ENCODE peak calls at places on chromosome 14, in nine cellular contexts. One of them, this sample, is unnamed.

GRCh38 chr14:65772901-65773574 is 360.5 kb downstream of the FUT8 start:
- DNase-seq in CD8-positive, alpha-beta memory T cell: no peak
- DNase-seq in activated CD4-positive, alpha-beta memory T cell treated with anti-CD3 and anti-CD28 coated beads, Interleukin-2, amount 10 ng/mL, durations not matched to agents 7 days and 5 days: no peak
- DNase-seq in Calu3: no peak
- DNase-seq in GM04504: no peak
- DNase-seq in HuH-7.5: no peak
- DNase-seq in HT-29: no peak
- DNase-seq in lower lobe of right lung: no peak
- DNase-seq in AG04450: no peak
- DNase-seq in this sample: no peak

GRCh38 chr14:69582207-69582606 is 7.5 kb upstream of the CCDC177 start:
- DNase-seq in GM04504: no peak
- DNase-seq in CD8-positive, alpha-beta memory T cell: no peak
- DNase-seq in HuH-7.5: no peak
- DNase-seq in AG04450: peak; percentile 7
- DNase-seq in Calu3: no peak
- DNase-seq in activated CD4-positive, alpha-beta memory T cell treated with anti-CD3 and anti-CD28 coated beads, Interleukin-2, amount 10 ng/mL, durations not matched to agents 7 days and 5 days: no peak
- DNase-seq in HT-29: no peak
- DNase-seq in lower lobe of right lung: no peak
- DNase-seq in this sample: no peak

GRCh38 chr14:44657688-44658388 is 150.8 kb upstream of the FSCB start:
- DNase-seq in activated CD4-positive, alpha-beta memory T cell treated with anti-CD3 and anti-CD28 coated beads, Interleukin-2, amount 10 ng/mL, durations not matched to agents 7 days and 5 days: no peak
- DNase-seq in CD8-positive, alpha-beta memory T cell: no peak
- DNase-seq in HT-29: peak; percentile 30
- DNase-seq in Calu3: no peak
- DNase-seq in lower lobe of right lung: no peak
- DNase-seq in GM04504: no peak
- DNase-seq in AG04450: no peak
- DNase-seq in HuH-7.5: peak; percentile 9
- DNase-seq in this sample: no peak

GRCh38 chr14:37903561-37904191 is 304.0 kb upstream of the SSTR1 start:
- DNase-seq in HuH-7.5: no peak
- DNase-seq in CD8-positive, alpha-beta memory T cell: peak; percentile 16
- DNase-seq in activated CD4-positive, alpha-beta memory T cell treated with anti-CD3 and anti-CD28 coated beads, Interleukin-2, amount 10 ng/mL, durations not matched to agents 7 days and 5 days: no peak
- DNase-seq in lower lobe of right lung: no peak
- DNase-seq in AG04450: peak; percentile 10
- DNase-seq in HT-29: peak; percentile 69
- DNase-seq in Calu3: peak; percentile 10
- DNase-seq in GM04504: peak; percentile 29
- DNase-seq in this sample: peak; percentile 47

GRCh38 chr14:55073856-55074255 is 22.4 kb downstream of the MAPK1IP1L start:
- DNase-seq in AG04450: no peak
- DNase-seq in Calu3: no peak
- DNase-seq in HuH-7.5: no peak
- DNase-seq in GM04504: no peak
- DNase-seq in HT-29: no peak
- DNase-seq in CD8-positive, alpha-beta memory T cell: no peak
- DNase-seq in activated CD4-positive, alpha-beta memory T cell treated with anti-CD3 and anti-CD28 coated beads, Interleukin-2, amount 10 ng/mL, durations not matched to agents 7 days and 5 days: no peak
- DNase-seq in lower lobe of right lung: no peak
- DNase-seq in this sample: peak; percentile 62

GRCh38 chr14:94681300-94682060 is 69.3 kb downstream of the SERPINA3 start:
- DNase-seq in CD8-positive, alpha-beta memory T cell: no peak
- DNase-seq in activated CD4-positive, alpha-beta memory T cell treated with anti-CD3 and anti-CD28 coated beads, Interleukin-2, amount 10 ng/mL, durations not matched to agents 7 days and 5 days: no peak
- DNase-seq in GM04504: peak; percentile 4
- DNase-seq in Calu3: peak; percentile 58
- DNase-seq in HuH-7.5: peak; percentile 62
- DNase-seq in lower lobe of right lung: no peak
- DNase-seq in AG04450: no peak
- DNase-seq in HT-29: peak; percentile 62
- DNase-seq in this sample: peak; percentile 71

GRCh38 chr14:84162658-84163057 is 1367.3 kb upstream of the FLRT2 start:
- DNase-seq in HT-29: no peak
- DNase-seq in GM04504: no peak
- DNase-seq in Calu3: no peak
- DNase-seq in HuH-7.5: no peak
- DNase-seq in lower lobe of right lung: no peak
- DNase-seq in activated CD4-positive, alpha-beta memory T cell treated with anti-CD3 and anti-CD28 coated beads, Interleukin-2, amount 10 ng/mL, durations not matched to agents 7 days and 5 days: no peak
- DNase-seq in AG04450: no peak
- DNase-seq in CD8-positive, alpha-beta memory T cell: no peak
- DNase-seq in this sample: no peak

GRCh38 chr14:49861923-49862673 is 9.5 kb upstream of the NEMF start:
- DNase-seq in lower lobe of right lung: peak; percentile 85
- DNase-seq in activated CD4-positive, alpha-beta memory T cell treated with anti-CD3 and anti-CD28 coated beads, Interleukin-2, amount 10 ng/mL, durations not matched to agents 7 days and 5 days: peak; percentile 91
- DNase-seq in GM04504: peak; percentile 74
- DNase-seq in AG04450: peak; percentile 84
- DNase-seq in Calu3: peak; percentile 75
- DNase-seq in HT-29: peak; percentile 83
- DNase-seq in CD8-positive, alpha-beta memory T cell: peak; percentile 85
- DNase-seq in HuH-7.5: no peak
- DNase-seq in this sample: peak; percentile 67

GRCh38 chr14:87139299-87139698 is 853.7 kb downstream of the GALC start:
- DNase-seq in HT-29: no peak
- DNase-seq in HuH-7.5: no peak
- DNase-seq in activated CD4-positive, alpha-beta memory T cell treated with anti-CD3 and anti-CD28 coated beads, Interleukin-2, amount 10 ng/mL, durations not matched to agents 7 days and 5 days: no peak
- DNase-seq in CD8-positive, alpha-beta memory T cell: no peak
- DNase-seq in lower lobe of right lung: no peak
- DNase-seq in GM04504: no peak
- DNase-seq in AG04450: no peak
- DNase-seq in Calu3: no peak
- DNase-seq in this sample: no peak

GRCh38 chr14:52348796-52349195 is 34.7 kb downstream of the PTGER2 start:
- DNase-seq in Calu3: no peak
- DNase-seq in HT-29: no peak
- DNase-seq in CD8-positive, alpha-beta memory T cell: no peak
- DNase-seq in GM04504: no peak
- DNase-seq in lower lobe of right lung: no peak
- DNase-seq in AG04450: peak; percentile 52
- DNase-seq in activated CD4-positive, alpha-beta memory T cell treated with anti-CD3 and anti-CD28 coated beads, Interleukin-2, amount 10 ng/mL, durations not matched to agents 7 days and 5 days: no peak
- DNase-seq in HuH-7.5: no peak
- DNase-seq in this sample: no peak

GRCh38 chr14:75333523-75334190 is 55.0 kb downstream of the FOS start:
- DNase-seq in lower lobe of right lung: peak; percentile 46
- DNase-seq in GM04504: no peak
- DNase-seq in Calu3: no peak
- DNase-seq in activated CD4-positive, alpha-beta memory T cell treated with anti-CD3 and anti-CD28 coated beads, Interleukin-2, amount 10 ng/mL, durations not matched to agents 7 days and 5 days: no peak
- DNase-seq in CD8-positive, alpha-beta memory T cell: no peak
- DNase-seq in AG04450: no peak
- DNase-seq in HuH-7.5: no peak
- DNase-seq in HT-29: no peak
- DNase-seq in this sample: no peak

GRCh38 chr14:67513631-67514108 is 19.4 kb upstream of the PLEKHH1 start:
- DNase-seq in HuH-7.5: no peak
- DNase-seq in HT-29: no peak
- DNase-seq in activated CD4-positive, alpha-beta memory T cell treated with anti-CD3 and anti-CD28 coated beads, Interleukin-2, amount 10 ng/mL, durations not matched to agents 7 days and 5 days: no peak
- DNase-seq in CD8-positive, alpha-beta memory T cell: no peak
- DNase-seq in Calu3: peak; percentile 39
- DNase-seq in GM04504: no peak
- DNase-seq in lower lobe of right lung: no peak
- DNase-seq in AG04450: no peak
- DNase-seq in this sample: no peak

This sample was measured in AG20443.